ENCODE peak calls at places on chromosomes 2 and 18, in six cellular contexts. One of them, this sample, is unnamed.
A peak's percentile ranks its signal among the peaks of the same experiment; 100 is the strongest.

GRCh38 chr2:233832869-233833812 is 21.2 kb downstream of the HJURP start:
- DNase-seq in ecto neural progenitor cell: peak; percentile 83
- DNase-seq in T-helper 1 cell: no peak
- DNase-seq in lower lobe of right lung: no peak
- DNase-seq in stomach: peak; percentile 30
- DNase-seq in mesothelial cell of epicardium: no peak
- DNase-seq in this sample: no peak

GRCh38 chr2:29281585-29281984 is 166.4 kb downstream of the CLIP4 start:
- DNase-seq in ecto neural progenitor cell: no peak
- DNase-seq in T-helper 1 cell: no peak
- DNase-seq in lower lobe of right lung: no peak
- DNase-seq in stomach: peak; percentile 30
- DNase-seq in mesothelial cell of epicardium: no peak
- DNase-seq in this sample: no peak

GRCh38 chr2:109342890-109343289 is 213.9 kb downstream of the SH3RF3 start:
- DNase-seq in ecto neural progenitor cell: no peak
- DNase-seq in T-helper 1 cell: no peak
- DNase-seq in lower lobe of right lung: no peak
- DNase-seq in stomach: no peak
- DNase-seq in mesothelial cell of epicardium: no peak
- DNase-seq in this sample: no peak

GRCh38 chr18:2980607-2980923 is 32.4 kb downstream of the LPIN2 start:
- DNase-seq in ecto neural progenitor cell: no peak
- DNase-seq in T-helper 1 cell: no peak
- DNase-seq in lower lobe of right lung: no peak
- DNase-seq in stomach: no peak
- DNase-seq in mesothelial cell of epicardium: no peak
- DNase-seq in this sample: no peak

GRCh38 chr2:231926761-231927565 is 767 bp upstream of the NPPC start:
- DNase-seq in ecto neural progenitor cell: no peak
- DNase-seq in T-helper 1 cell: no peak
- DNase-seq in lower lobe of right lung: peak; percentile 42
- DNase-seq in stomach: no peak
- DNase-seq in mesothelial cell of epicardium: no peak
- DNase-seq in this sample: no peak

GRCh38 chr2:67649331-67650071 is 252.4 kb downstream of the ETAA1 start:
- DNase-seq in ecto neural progenitor cell: no peak
- DNase-seq in T-helper 1 cell: no peak
- DNase-seq in lower lobe of right lung: no peak
- DNase-seq in stomach: no peak
- DNase-seq in mesothelial cell of epicardium: no peak
- DNase-seq in this sample: no peak

GRCh38 chr18:51151568-51152511 is 45.6 kb downstream of the MEX3C start:
- DNase-seq in ecto neural progenitor cell: no peak
- DNase-seq in T-helper 1 cell: peak; percentile 59
- DNase-seq in lower lobe of right lung: no peak
- DNase-seq in stomach: peak; percentile 35
- DNase-seq in mesothelial cell of epicardium: no peak
- DNase-seq in this sample: peak; percentile 46

GRCh38 chr2:501130-501529 is 176.1 kb downstream of the TMEM18 start:
- DNase-seq in ecto neural progenitor cell: no peak
- DNase-seq in T-helper 1 cell: no peak
- DNase-seq in lower lobe of right lung: no peak
- DNase-seq in stomach: no peak
- DNase-seq in mesothelial cell of epicardium: no peak
- DNase-seq in this sample: no peak

GRCh38 chr2:54787270-54787669 is 63.8 kb downstream of the EML6 start:
- DNase-seq in ecto neural progenitor cell: no peak
- DNase-seq in T-helper 1 cell: no peak
- DNase-seq in lower lobe of right lung: no peak
- DNase-seq in stomach: no peak
- DNase-seq in mesothelial cell of epicardium: no peak
- DNase-seq in this sample: no peak

GRCh38 chr2:117126656-117127055 is 687.8 kb upstream of the DDX18 start:
- DNase-seq in ecto neural progenitor cell: no peak
- DNase-seq in T-helper 1 cell: no peak
- DNase-seq in lower lobe of right lung: no peak
- DNase-seq in stomach: no peak
- DNase-seq in mesothelial cell of epicardium: no peak
- DNase-seq in this sample: no peak

GRCh38 chr2:182103531-182103930 is 117.9 kb downstream of the PPP1R1C start:
- DNase-seq in ecto neural progenitor cell: no peak
- DNase-seq in T-helper 1 cell: no peak
- DNase-seq in lower lobe of right lung: no peak
- DNase-seq in stomach: no peak
- DNase-seq in mesothelial cell of epicardium: no peak
- DNase-seq in this sample: no peak

GRCh38 chr2:203533696-203534471 is 1.2 kb downstream of the RAPH1 start:
- DNase-seq in ecto neural progenitor cell: no peak
- DNase-seq in T-helper 1 cell: no peak
- DNase-seq in lower lobe of right lung: no peak
- DNase-seq in stomach: no peak
- DNase-seq in mesothelial cell of epicardium: no peak
- DNase-seq in this sample: no peak

GRCh38 chr2:1569879-1570450 is 156.7 kb downstream of the TPO start:
- DNase-seq in ecto neural progenitor cell: no peak
- DNase-seq in T-helper 1 cell: no peak
- DNase-seq in lower lobe of right lung: no peak
- DNase-seq in stomach: no peak
- DNase-seq in mesothelial cell of epicardium: no peak
- DNase-seq in this sample: no peak

GRCh38 chr18:9617006-9617542 is 2.7 kb upstream of the PPP4R1 start:
- DNase-seq in ecto neural progenitor cell: no peak
- DNase-seq in T-helper 1 cell: no peak
- DNase-seq in lower lobe of right lung: no peak
- DNase-seq in stomach: no peak
- DNase-seq in mesothelial cell of epicardium: no peak
- DNase-seq in this sample: no peak